ENCODE peak calls at places on chromosomes 6 and 20, in six cellular contexts. K, Y, C, L, F and S are unnamed samples.

GRCh38 chr6:56004421-56004820 is 129.0 kb upstream of the BMP5 start:
- DNase-seq in K (no peak), Y (peak), C (no peak), L (no peak), F (no peak), S (no peak)

GRCh38 chr6:114364295-114364694 is 21.5 kb upstream of the HS3ST5 start:
- DNase-seq in K (no peak), Y (peak), C (no peak), L (no peak), F (peak), S (no peak)

GRCh38 chr20:56249244-56249955 is 868 bp downstream of the MC3R start:
- DNase-seq in K (no peak), Y (peak), C (no peak), L (no peak), F (peak), S (no peak)

GRCh38 chr6:34223381-34223963 is 13.2 kb upstream of the HMGA1 start:
- DNase-seq in K (peak), Y (no peak), C (no peak), L (peak), F (no peak), S (no peak)

GRCh38 chr6:160882741-160883340 is 108.7 kb upstream of the MAP3K4 start:
- DNase-seq in K (no peak), Y (peak), C (no peak), L (no peak), F (peak), S (no peak)

GRCh38 chr6:89999154-89999553 is 104.9 kb downstream of the GJA10 start:
- DNase-seq in K (peak), Y (peak), C (no peak), L (peak), F (no peak), S (peak)

GRCh38 chr20:59933296-59933848 is at the start of gene SYCP2:
- DNase-seq in K (peak), Y (peak), C (no peak), L (peak), F (no peak), S (no peak)

GRCh38 chr6:34663887-34664269 is 32.7 kb downstream of the ILRUN start:
- DNase-seq in K (no peak), Y (no peak), C (no peak), L (no peak), F (no peak), S (no peak)

GRCh38 chr6:91786474-91787184 is 1199.8 kb upstream of the MAP3K7 start:
- DNase-seq in K (no peak), Y (no peak), C (no peak), L (no peak), F (no peak), S (no peak)

DNA sequence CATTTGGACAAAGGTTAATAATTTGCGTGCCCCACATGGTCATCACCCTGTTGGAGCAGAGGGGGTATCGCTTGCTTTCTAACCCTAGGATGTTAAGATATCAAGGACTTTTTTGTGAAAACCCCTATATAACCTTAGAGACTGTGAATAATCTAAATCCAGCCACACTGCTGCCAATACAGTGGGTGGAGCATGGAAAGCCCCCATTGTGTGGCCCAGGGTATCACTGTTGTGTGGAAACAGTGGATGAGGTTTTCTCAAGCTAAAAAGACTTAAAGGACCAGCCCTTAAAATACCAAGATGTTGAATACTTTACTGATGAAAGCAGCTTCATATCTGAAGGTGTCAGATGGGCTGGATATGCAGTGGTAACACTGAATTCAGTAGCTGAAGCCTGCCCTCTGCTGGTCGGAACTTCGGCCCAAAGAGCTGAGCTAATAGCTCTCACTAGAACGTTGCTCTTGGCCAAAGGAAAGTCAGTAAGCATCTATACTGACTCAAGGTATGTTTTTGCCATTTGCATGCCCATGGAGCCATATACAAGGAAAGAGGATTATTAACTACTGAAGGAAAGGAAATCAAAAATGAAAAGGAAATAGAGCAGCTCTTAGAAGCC is 695.2 kb downstream of the PHF3 start:
- DNase-seq in K (peak), Y (peak), C (no peak), L (peak), F (peak), S (peak)
- TF ChIP-seq CTCF in K (peak), Y (peak), C (no peak), L (peak), F (peak), S (no peak)

GRCh38 chr20:36155991-36156390 is 1.5 kb downstream of the EPB41L1 start:
- DNase-seq in K (no peak), Y (no peak), C (no peak), L (no peak), F (no peak), S (no peak)
- H3K4me3 ChIP-seq in K (no peak), Y (no peak), C (peak), L (no peak), F (no peak), S (no peak)

GRCh38 chr6:17280552-17281090 is 540 bp upstream of the RBM24 start:
- DNase-seq in K (peak), Y (no peak), C (no peak), L (peak), F (peak), S (no peak)
- TF ChIP-seq CTCF in K (no peak), Y (no peak), C (no peak), L (peak), F (peak), S (peak)

DNA sequence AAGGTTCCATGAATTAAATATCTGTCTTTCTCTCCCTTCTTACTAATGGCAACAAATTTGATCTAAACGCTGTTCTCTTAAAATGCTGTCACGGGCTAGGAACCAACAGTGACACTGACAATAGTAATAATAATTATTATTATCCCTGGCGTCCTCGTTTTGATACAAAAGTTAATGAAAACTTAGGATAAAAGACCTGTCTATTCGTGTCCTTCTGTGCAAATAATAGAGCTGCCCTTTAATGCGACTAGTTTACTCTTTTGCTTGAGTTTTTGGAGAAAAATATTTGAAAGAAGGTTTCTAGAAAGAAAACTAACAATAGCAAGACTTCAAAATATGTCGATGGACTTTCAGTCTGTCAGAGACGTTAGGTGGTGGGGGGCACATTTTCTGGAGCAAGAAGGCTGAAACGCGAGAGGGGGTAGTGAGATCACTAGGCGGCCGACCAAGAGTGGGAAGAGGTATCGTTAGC is 4.3 kb downstream of the VGLL2 start:
- DNase-seq in K (no peak), Y (no peak), C (no peak), L (no peak), F (no peak), S (no peak)
- H3K4me3 ChIP-seq in K (no peak), Y (no peak), C (no peak), L (no peak), F (peak), S (peak)

GRCh38 chr6:78511019-78511418 is 356.3 kb upstream of the IRAK1BP1 start:
- DNase-seq in K (no peak), Y (no peak), C (no peak), L (no peak), F (no peak), S (no peak)

GRCh38 chr6:78517399-78517798 is 350.0 kb upstream of the IRAK1BP1 start:
- DNase-seq in K (no peak), Y (no peak), C (no peak), L (no peak), F (no peak), S (no peak)

DNA sequence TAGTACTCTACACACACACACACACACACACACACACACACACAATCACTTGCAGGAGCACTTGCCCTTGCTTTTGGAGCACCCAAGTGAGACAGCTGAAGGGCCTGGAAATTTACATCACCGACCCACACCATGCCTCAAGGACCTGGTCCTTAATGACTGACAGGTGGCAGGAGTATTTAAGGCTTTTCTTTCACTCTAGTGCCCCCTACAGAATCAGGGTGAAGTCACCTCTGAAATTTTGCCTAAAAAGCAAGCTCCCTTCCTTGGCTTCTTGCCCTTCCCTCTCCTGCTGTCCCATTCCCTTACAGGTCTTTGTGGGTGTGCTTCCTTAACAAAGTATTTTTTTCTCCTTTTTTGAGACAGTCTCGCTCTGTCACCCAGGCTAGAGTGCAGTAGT is 353.5 kb upstream of the IRAK1BP1 start:
- DNase-seq in K (no peak), Y (no peak), C (no peak), L (no peak), F (peak), S (no peak)
- TF ChIP-seq CTCF in K (no peak), Y (peak), C (no peak), L (no peak), F (peak), S (no peak)

DNA sequence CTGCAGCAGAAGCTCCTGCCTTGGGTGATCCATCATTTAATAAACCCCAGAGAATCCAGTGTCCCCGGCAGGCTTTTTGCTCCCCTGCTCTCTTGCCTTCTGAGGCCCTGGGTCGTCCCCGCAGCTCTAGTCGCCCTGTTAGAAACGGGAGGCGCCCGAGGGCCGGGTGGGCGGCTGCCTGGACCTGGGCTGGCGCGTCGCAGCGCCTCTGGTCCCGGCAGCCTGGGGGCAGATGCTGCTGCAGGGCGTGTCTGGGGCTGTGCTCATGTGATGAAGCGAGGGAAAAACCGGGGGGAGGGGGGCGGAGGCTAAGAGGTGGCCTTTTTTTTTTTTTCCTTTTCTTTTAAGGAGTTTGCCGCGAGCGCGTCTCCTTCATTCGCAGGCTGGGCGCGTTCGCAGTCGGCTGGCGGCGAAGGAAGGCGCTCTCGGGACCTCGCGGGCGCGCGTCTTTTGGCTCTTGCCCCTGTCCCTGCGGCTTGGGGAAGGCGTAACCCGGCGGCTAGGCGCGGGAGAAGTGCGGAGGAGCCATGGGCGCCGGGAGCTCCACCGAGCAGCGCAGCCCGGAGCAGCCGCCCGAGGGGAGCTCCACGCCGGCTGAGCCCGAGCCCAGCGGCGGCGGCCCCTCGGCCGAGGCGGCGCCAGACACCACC is 394 bp downstream of the AKAP12 start:
- DNase-seq in K (peak), Y (peak), C (peak), L (peak), F (peak), S (peak)
- H3K4me3 ChIP-seq in K (no peak), Y (peak), C (peak), L (peak), F (peak), S (peak)